ENCODE peak calls at places on chromosomes 6 and 20, in six cellular contexts. One of them, this sample, is unnamed.

GRCh38 chr20:20864346-20865096 is 152.1 kb upstream of the RALGAPA2 start:
- DNase-seq in mammary epithelial cell: peak
- DNase-seq in tibial nerve: no peak
- DNase-seq in foreskin fibroblast: no peak
- DNase-seq in psoas muscle: no peak
- DNase-seq in upper lobe of right lung: no peak
- DNase-seq in this sample: no peak

GRCh38 chr6:30883743-30884520 is at the start of gene DDR1:
- DNase-seq in mammary epithelial cell: peak
- DNase-seq in tibial nerve: peak
- DNase-seq in foreskin fibroblast: peak
- DNase-seq in psoas muscle: peak
- DNase-seq in upper lobe of right lung: peak
- DNase-seq in this sample: no peak

GRCh38 chr6:79601020-79601609 is 30.0 kb upstream of the SH3BGRL2 start:
- DNase-seq in mammary epithelial cell: peak
- DNase-seq in tibial nerve: no peak
- DNase-seq in foreskin fibroblast: peak
- DNase-seq in psoas muscle: no peak
- DNase-seq in upper lobe of right lung: no peak
- DNase-seq in this sample: no peak

GRCh38 chr6:89792881-89793280 is 26.7 kb downstream of the MDN1 start:
- DNase-seq in mammary epithelial cell: peak
- DNase-seq in tibial nerve: no peak
- DNase-seq in foreskin fibroblast: peak
- DNase-seq in psoas muscle: no peak
- DNase-seq in upper lobe of right lung: no peak
- DNase-seq in this sample: peak

GRCh38 chr6:166722779-166723178 is 95.7 kb upstream of the RPS6KA2 start:
- DNase-seq in mammary epithelial cell: no peak
- DNase-seq in tibial nerve: no peak
- DNase-seq in foreskin fibroblast: no peak
- DNase-seq in psoas muscle: no peak
- DNase-seq in upper lobe of right lung: no peak
- DNase-seq in this sample: no peak

GRCh38 chr6:122416825-122417224 is 17.4 kb downstream of the HSF2 start:
- DNase-seq in mammary epithelial cell: no peak
- DNase-seq in tibial nerve: no peak
- DNase-seq in foreskin fibroblast: no peak
- DNase-seq in psoas muscle: no peak
- DNase-seq in upper lobe of right lung: no peak
- DNase-seq in this sample: no peak

GRCh38 chr6:124234806-124235205 is 431.1 kb downstream of the NKAIN2 start:
- DNase-seq in mammary epithelial cell: no peak
- DNase-seq in tibial nerve: no peak
- DNase-seq in foreskin fibroblast: no peak
- DNase-seq in psoas muscle: no peak
- DNase-seq in upper lobe of right lung: no peak
- DNase-seq in this sample: no peak

GRCh38 chr6:13848553-13849150 is 34.3 kb upstream of the MCUR1 start:
- DNase-seq in mammary epithelial cell: no peak
- DNase-seq in tibial nerve: no peak
- DNase-seq in foreskin fibroblast: peak
- DNase-seq in psoas muscle: no peak
- DNase-seq in upper lobe of right lung: no peak
- DNase-seq in this sample: no peak

GRCh38 chr20:58661298-58662141 is 10.4 kb downstream of the STX16 start:
- DNase-seq in mammary epithelial cell: no peak
- DNase-seq in tibial nerve: no peak
- DNase-seq in foreskin fibroblast: no peak
- DNase-seq in psoas muscle: no peak
- DNase-seq in upper lobe of right lung: no peak
- DNase-seq in this sample: no peak

GRCh38 chr6:52376763-52377162 is 14.8 kb downstream of the PAQR8 start:
- DNase-seq in mammary epithelial cell: no peak
- DNase-seq in tibial nerve: no peak
- DNase-seq in foreskin fibroblast: no peak
- DNase-seq in psoas muscle: no peak
- DNase-seq in upper lobe of right lung: no peak
- DNase-seq in this sample: no peak

GRCh38 chr6:42532038-42532669 is 31.7 kb upstream of the UBR2 start:
- DNase-seq in mammary epithelial cell: peak
- DNase-seq in tibial nerve: no peak
- DNase-seq in foreskin fibroblast: peak
- DNase-seq in psoas muscle: no peak
- DNase-seq in upper lobe of right lung: no peak
- DNase-seq in this sample: no peak

GRCh38 chr6:150150458-150150820 is 7.6 kb downstream of the PPP1R14C start:
- DNase-seq in mammary epithelial cell: no peak
- DNase-seq in tibial nerve: no peak
- DNase-seq in foreskin fibroblast: no peak
- DNase-seq in psoas muscle: no peak
- DNase-seq in upper lobe of right lung: no peak
- DNase-seq in this sample: no peak

GRCh38 chr6:133814797-133815196 is 74.1 kb upstream of the TCF21 start:
- DNase-seq in mammary epithelial cell: peak
- DNase-seq in tibial nerve: no peak
- DNase-seq in foreskin fibroblast: peak
- DNase-seq in psoas muscle: no peak
- DNase-seq in upper lobe of right lung: no peak
- DNase-seq in this sample: no peak

GRCh38 chr20:34706912-34707784 is 3.0 kb downstream of the TP53INP2 start:
- DNase-seq in mammary epithelial cell: no peak
- DNase-seq in tibial nerve: no peak
- DNase-seq in foreskin fibroblast: no peak
- DNase-seq in psoas muscle: no peak
- DNase-seq in upper lobe of right lung: no peak
- DNase-seq in this sample: no peak

GRCh38 chr20:34706022-34706875 is 2.1 kb downstream of the TP53INP2 start:
- DNase-seq in mammary epithelial cell: no peak
- DNase-seq in tibial nerve: no peak
- DNase-seq in foreskin fibroblast: no peak
- DNase-seq in psoas muscle: no peak
- DNase-seq in upper lobe of right lung: no peak
- DNase-seq in this sample: no peak

GRCh38 chr20:34705008-34705382 is 851 bp downstream of the TP53INP2 start:
- DNase-seq in mammary epithelial cell: no peak
- DNase-seq in tibial nerve: no peak
- DNase-seq in foreskin fibroblast: no peak
- DNase-seq in psoas muscle: no peak
- DNase-seq in upper lobe of right lung: no peak
- DNase-seq in this sample: no peak

GRCh38 chr20:34704177-34705007 is at the start of gene TP53INP2:
- DNase-seq in mammary epithelial cell: peak
- DNase-seq in tibial nerve: peak
- DNase-seq in foreskin fibroblast: peak
- DNase-seq in psoas muscle: peak
- DNase-seq in upper lobe of right lung: peak
- DNase-seq in this sample: peak

GRCh38 chr20:34705383-34706021 is 1.4 kb downstream of the TP53INP2 start:
- DNase-seq in mammary epithelial cell: peak
- DNase-seq in tibial nerve: no peak
- DNase-seq in foreskin fibroblast: peak
- DNase-seq in psoas muscle: no peak
- DNase-seq in upper lobe of right lung: no peak
- DNase-seq in this sample: no peak
- TF ChIP-seq CTCF in mammary epithelial cell: no peak
- TF ChIP-seq CTCF in tibial nerve: no peak
- TF ChIP-seq CTCF in foreskin fibroblast: peak
- TF ChIP-seq CTCF in psoas muscle: no peak
- TF ChIP-seq CTCF in upper lobe of right lung: no peak
- TF ChIP-seq CTCF in this sample: peak

DNA sequence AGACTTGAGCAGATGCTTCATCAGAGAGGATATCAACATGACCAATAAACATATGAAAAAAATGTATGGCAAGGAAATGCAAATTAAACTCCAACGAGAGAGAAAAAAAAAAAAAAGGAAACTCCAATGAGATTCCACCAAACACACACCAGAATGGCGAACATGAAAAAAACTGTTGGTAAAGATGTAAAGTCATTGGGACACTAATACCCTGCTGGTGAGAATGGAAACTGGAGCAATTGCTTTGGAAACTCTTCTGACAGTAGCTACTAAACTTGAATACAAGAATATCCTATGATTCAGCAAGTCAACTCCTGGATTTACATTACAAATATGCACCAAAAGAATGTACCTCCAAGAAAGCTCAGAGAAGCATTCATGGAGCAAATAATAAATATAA is 260.7 kb upstream of the ECI2 start:
- DNase-seq in mammary epithelial cell: no peak
- DNase-seq in tibial nerve: no peak
- DNase-seq in foreskin fibroblast: no peak
- DNase-seq in psoas muscle: no peak
- DNase-seq in upper lobe of right lung: no peak
- DNase-seq in this sample: no peak
- TF ChIP-seq CTCF in mammary epithelial cell: no peak
- TF ChIP-seq CTCF in tibial nerve: no peak
- TF ChIP-seq CTCF in foreskin fibroblast: no peak
- TF ChIP-seq CTCF in psoas muscle: peak
- TF ChIP-seq CTCF in upper lobe of right lung: no peak
- TF ChIP-seq CTCF in this sample: no peak

DNA sequence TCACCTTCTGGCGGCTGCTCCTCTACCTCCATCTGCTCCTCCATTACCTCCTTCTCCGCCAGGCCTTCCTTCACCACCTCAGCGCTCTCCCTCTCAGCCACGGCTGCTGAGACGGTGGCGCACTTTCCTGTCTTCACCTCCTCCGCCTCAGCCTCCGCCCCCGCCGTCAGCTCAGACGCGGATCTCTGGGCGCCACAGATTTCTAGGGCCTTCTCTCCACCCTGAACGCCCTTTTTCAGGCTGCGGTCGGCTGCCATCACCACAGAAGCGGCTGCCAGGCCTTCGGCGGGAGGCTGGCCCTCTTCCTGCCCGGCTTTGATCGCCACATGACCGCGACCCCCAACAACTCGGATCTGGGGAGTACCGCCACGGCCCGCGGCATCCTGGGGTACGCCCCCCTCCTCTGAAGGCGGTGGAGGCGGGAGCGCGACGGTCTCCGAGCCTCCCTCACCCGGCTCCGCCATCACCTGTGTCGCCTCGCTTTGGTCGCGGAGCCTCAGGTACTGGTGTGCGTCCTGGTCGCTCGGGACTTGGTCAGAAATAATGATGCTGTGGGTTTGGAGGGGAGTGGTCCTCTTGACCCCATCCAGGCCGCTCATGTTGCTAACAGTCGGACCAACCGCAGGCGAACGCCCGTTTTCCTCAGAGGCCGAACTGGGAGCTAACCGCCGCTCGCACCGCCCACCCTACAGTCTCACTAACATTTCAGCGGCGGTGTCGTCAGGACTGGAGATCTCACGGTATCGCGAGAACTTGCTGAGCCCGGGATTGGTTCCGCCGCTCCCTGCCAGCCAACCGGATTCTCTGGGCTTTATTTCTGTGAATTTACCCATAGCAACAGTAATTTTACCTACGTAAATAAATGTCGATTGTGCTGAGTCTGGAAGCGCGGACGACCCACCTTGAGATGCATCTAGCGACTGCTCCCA is at the start of gene TSPYL1:
- DNase-seq in mammary epithelial cell: peak
- DNase-seq in tibial nerve: peak
- DNase-seq in foreskin fibroblast: peak
- DNase-seq in psoas muscle: peak
- DNase-seq in upper lobe of right lung: peak
- DNase-seq in this sample: peak
- TF ChIP-seq CTCF in mammary epithelial cell: no peak
- TF ChIP-seq CTCF in tibial nerve: no peak
- TF ChIP-seq CTCF in foreskin fibroblast: no peak
- TF ChIP-seq CTCF in psoas muscle: no peak
- TF ChIP-seq CTCF in upper lobe of right lung: no peak
- TF ChIP-seq CTCF in this sample: peak

DNA sequence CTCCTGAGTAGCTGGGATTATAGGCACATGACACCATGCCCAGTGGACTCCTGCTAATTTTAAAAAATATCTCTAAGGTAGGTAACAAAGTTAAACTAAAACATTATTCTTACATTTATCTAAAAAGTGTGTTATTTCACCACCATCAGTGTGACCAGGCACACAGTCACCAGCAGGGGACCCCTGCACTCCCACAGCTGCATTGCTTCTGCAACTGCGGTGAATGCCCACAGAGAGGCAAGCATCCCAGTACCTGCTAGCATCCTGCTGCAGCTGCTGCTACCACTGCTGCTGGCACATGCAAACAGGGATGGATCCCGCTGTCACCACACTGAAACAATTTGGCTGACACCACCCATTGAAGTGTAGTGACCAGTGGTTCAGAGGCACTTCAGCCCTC is 21.9 kb upstream of the EPB41L2 start:
- DNase-seq in mammary epithelial cell: no peak
- DNase-seq in tibial nerve: no peak
- DNase-seq in foreskin fibroblast: no peak
- DNase-seq in psoas muscle: no peak
- DNase-seq in upper lobe of right lung: no peak
- DNase-seq in this sample: no peak
- TF ChIP-seq CTCF in mammary epithelial cell: no peak
- TF ChIP-seq CTCF in tibial nerve: no peak
- TF ChIP-seq CTCF in foreskin fibroblast: no peak
- TF ChIP-seq CTCF in psoas muscle: no peak
- TF ChIP-seq CTCF in upper lobe of right lung: peak
- TF ChIP-seq CTCF in this sample: peak

GRCh38 chr6:53651764-53652401 is 13.7 kb downstream of the KLHL31 start:
- DNase-seq in mammary epithelial cell: peak
- DNase-seq in tibial nerve: peak
- DNase-seq in foreskin fibroblast: peak
- DNase-seq in psoas muscle: peak
- DNase-seq in upper lobe of right lung: peak
- DNase-seq in this sample: peak
- TF ChIP-seq CTCF in mammary epithelial cell: no peak
- TF ChIP-seq CTCF in tibial nerve: peak
- TF ChIP-seq CTCF in foreskin fibroblast: no peak
- TF ChIP-seq CTCF in psoas muscle: peak
- TF ChIP-seq CTCF in upper lobe of right lung: peak
- TF ChIP-seq CTCF in this sample: no peak

DNA sequence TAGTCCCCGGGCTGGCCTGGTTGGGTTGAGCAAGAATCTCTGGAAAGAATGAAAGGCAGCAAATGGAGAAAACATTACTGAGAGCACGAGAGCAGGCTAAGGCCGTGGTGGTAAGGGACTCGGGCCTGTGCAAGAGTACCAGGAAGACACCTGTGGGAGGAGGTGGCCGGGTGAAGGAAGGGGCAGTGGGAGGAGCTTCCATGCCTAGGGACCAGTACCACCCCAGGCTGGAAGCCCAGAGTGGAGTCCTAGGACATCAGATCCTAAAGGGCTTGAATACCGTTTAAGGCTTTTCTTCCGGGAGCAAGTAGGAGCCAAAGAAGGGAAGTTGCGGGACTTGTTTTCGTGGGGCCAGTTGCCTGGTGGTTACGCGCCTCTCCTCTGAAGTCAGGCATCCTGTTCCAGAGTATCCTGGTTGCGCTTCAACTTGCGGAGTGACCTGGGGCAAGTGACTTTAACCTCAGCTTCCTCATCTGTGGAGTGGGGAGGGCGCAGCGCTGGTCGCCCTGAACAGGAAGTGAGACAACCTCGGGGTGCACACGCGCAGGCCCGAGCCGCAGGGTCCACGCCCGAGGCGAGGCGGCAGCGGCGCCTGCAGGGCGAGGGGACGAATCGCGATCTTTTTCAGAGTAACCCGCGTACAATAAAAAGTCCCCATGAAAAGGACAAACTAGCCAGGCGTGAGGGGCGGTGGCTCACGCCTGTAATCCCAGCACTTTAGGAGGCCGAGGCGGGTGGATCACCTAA is 1.1 kb upstream of the TPD52L2 start:
- DNase-seq in mammary epithelial cell: peak
- DNase-seq in tibial nerve: peak
- DNase-seq in foreskin fibroblast: peak
- DNase-seq in psoas muscle: peak
- DNase-seq in upper lobe of right lung: peak
- DNase-seq in this sample: peak
- TF ChIP-seq CTCF in mammary epithelial cell: peak
- TF ChIP-seq CTCF in tibial nerve: peak
- TF ChIP-seq CTCF in foreskin fibroblast: peak
- TF ChIP-seq CTCF in psoas muscle: peak
- TF ChIP-seq CTCF in upper lobe of right lung: peak
- TF ChIP-seq CTCF in this sample: peak

GRCh38 chr6:137646506-137646905 is 152.3 kb upstream of the OLIG3 start:
- DNase-seq in mammary epithelial cell: no peak
- DNase-seq in tibial nerve: no peak
- DNase-seq in foreskin fibroblast: peak
- DNase-seq in psoas muscle: no peak
- DNase-seq in upper lobe of right lung: no peak
- DNase-seq in this sample: no peak
- TF ChIP-seq CTCF in mammary epithelial cell: no peak
- TF ChIP-seq CTCF in tibial nerve: no peak
- TF ChIP-seq CTCF in foreskin fibroblast: no peak
- TF ChIP-seq CTCF in psoas muscle: no peak
- TF ChIP-seq CTCF in upper lobe of right lung: no peak
- TF ChIP-seq CTCF in this sample: no peak